ENCODE peak calls at places on chromosomes 12 and 14, in four cellular contexts. D is neural progenitor cell, K is HCT116, S is fibroblast of lung. J is an unnamed sample. For H3K27me3, the result is how much of the 10 kb centered on the place peaks cover.

GRCh38 chr14:43449291-43449690 is 1057.8 kb downstream of the FSCB start:
- DNase-seq in S (no peak), D (no peak), K (no peak), J (no peak)

GRCh38 chr12:132487311-132487741 is 2.6 kb upstream of the FBRSL1 start:
- DNase-seq in K (no peak), D (no peak), S (no peak), J (no peak)

GRCh38 chr12:2119266-2119665 is 66.5 kb downstream of the CACNA1C start:
- DNase-seq in D (no peak), S (no peak), K (no peak), J (no peak)

GRCh38 chr14:99425272-99425681 is 55.4 kb downstream of the SETD3 start:
- DNase-seq in S (no peak), K (no peak), D (no peak), J (no peak)

GRCh38 chr12:86148071-86148470 is 108.1 kb downstream of the MGAT4C start:
- DNase-seq in S (no peak), D (no peak), K (no peak), J (no peak)

GRCh38 chr14:38507299-38507698 is 251.4 kb upstream of the CLEC14A start:
- DNase-seq in S (no peak), K (no peak), D (peak), J (no peak)

GRCh38 chr14:68124885-68125731 is 305.5 kb downstream of the RAD51B start:
- DNase-seq in S (peak), D (no peak), K (no peak), J (no peak)

GRCh38 chr14:53452005-53452678 is 299.0 kb upstream of the DDHD1 start:
- DNase-seq in S (no peak), K (no peak), D (no peak), J (no peak)

GRCh38 chr14:32710351-32711102 is 228.2 kb upstream of the NPAS3 start:
- DNase-seq in K (no peak), D (peak), S (peak), J (no peak)
- H3K4me3 ChIP-seq in K (no peak), D (no peak), S (peak), J (no peak)

DNA sequence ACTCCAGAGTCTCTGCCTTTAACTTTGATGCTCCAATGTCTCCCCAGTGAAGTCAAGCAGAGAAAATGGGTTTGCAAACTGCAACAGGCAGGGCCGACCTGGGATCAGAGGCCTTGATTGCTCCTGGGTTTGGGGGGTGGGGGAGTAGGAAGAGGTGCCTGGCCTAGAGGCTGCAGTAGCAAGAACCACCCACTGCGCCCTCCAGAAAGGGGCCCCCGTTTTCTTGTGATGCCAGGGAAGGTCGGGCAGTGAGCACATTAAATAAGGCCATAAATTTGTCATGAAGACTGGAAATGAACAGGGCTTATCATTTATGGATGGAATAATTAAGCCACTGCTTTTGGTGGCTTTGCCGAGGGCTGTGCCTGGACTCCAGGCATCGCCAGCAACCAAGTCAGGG is 38.2 kb upstream of the FAM222A start:
- DNase-seq in S (no peak), D (no peak), K (no peak), J (no peak)
- H3K27me3 ChIP-seq in S (under half), D (under half), K (under half), J (under half)

GRCh38 chr14:101410126-101410525 is 151.2 kb upstream of the DIO3 start:
- DNase-seq in S (no peak), K (no peak), D (no peak), J (no peak)
- TF ChIP-seq CTCF in S (no peak), K (no peak), D (no peak), J (no peak)

DNA sequence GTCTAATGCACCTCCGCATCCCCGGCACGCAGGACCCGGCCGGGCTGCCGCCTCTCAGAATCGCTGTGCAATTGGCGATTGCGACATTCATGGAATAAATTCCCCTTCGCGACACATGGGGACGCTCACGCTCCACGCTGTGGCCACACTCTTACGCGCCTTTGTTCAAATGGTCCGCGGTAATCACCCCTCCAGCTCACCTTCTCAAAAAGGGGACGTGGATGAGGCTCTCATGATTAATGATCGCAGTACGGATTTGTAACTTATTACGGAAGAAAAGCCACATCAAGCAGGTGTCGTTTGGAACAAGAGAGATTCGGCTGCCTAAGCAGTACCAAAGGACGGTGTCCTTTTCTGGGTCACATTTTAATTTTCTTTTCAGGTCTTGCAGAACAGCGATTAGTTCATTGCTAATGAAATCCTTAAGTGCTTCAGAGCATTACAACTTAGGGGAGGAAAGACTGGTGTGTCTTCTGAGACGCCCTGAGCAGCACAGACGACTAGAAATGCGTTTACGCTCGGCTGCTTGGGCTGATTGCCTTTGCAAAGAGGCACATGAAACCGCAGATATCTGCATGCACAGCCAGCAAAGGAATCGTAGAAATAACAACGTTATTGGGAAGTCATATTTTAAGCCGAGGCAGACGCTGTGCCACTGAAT is 37.3 kb upstream of the ADGRD1 start:
- DNase-seq in D (peak), K (peak), S (peak), J (peak)
- H3K4me3 ChIP-seq in D (peak), K (no peak), S (peak), J (no peak)

GRCh38 chr12:49340971-49341776 is 4.2 kb upstream of the C1QL4 start:
- DNase-seq in S (no peak), D (peak), K (no peak), J (no peak)
- H3K27me3 ChIP-seq in S (half or more), D (half or more), K (under half), J (under half)

GRCh38 chr14:69298131-69299071 is 38.4 kb downstream of the GALNT16 start:
- DNase-seq in K (no peak), D (peak), S (no peak), J (no peak)
- TF ChIP-seq CTCF in K (no peak), D (no peak), S (no peak), J (no peak)

DNA sequence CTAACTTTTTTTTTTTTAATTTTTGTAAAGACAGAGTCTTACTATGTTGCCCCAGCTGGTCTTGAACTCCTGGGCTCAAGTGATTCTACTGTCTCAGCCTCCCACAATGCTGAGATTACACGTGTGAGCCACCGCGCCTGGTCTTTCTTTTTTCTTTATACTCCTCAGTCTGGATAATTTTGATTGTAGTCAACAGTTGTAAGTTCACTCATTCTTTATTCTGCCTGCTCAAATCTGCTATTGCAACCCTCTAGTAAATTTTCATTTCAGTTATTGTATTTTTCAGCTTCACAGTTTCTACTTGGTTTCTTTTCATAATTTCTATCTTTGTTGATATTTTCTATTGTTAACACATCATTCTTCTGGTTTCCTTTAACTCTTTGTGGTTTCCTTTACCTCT is 5.8 kb upstream of the MIS18BP1 start:
- DNase-seq in K (no peak), D (no peak), S (no peak), J (no peak)
- H3K4me3 ChIP-seq in K (no peak), D (no peak), S (no peak), J (no peak)

GRCh38 chr12:130141901-130142683 is 20.2 kb upstream of the FZD10 start:
- DNase-seq in K (no peak), S (no peak), D (no peak), J (no peak)
- H3K27me3 ChIP-seq in K (under half), S (under half), D (half or more), J (under half)

GRCh38 chr12:114136656-114137055 is 170.5 kb upstream of the RBM19 start:
- DNase-seq in K (no peak), D (no peak), S (no peak), J (no peak)

GRCh38 chr12:114134922-114135321 is 168.8 kb upstream of the RBM19 start:
- DNase-seq in D (no peak), K (no peak), S (no peak), J (no peak)

DNA sequence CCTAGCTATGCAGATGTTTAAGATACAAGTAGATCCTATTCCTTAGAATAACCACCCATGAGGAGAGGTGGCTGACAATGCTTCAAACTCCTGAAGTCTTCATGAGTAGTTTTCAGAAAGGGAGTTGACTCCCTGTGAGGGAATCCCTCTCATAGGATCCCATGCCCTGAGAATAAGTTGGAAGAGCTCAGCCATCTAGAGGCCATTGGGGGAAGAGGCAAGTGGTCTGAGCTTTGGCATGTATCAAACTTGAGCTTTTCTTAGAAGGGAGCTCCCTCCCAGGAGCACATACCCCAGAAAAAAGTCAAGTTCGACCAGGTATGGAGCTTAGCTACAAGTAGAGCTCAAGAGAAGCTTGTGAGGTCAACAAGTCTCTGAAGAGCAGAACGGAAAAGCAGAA is 165.7 kb upstream of the RBM19 start:
- DNase-seq in S (no peak), D (no peak), K (no peak), J (no peak)
- TF ChIP-seq CTCF in S (no peak), D (peak), K (peak), J (no peak)